ENCODE peak calls at places on chromosomes 13 and 19, in ten cellular contexts. F is uterus, K is ascending aorta, D is left ventricle myocardium inferior, U is lung, B is neural progenitor cell, L is astrocyte, W is MM.1S, A is psoas muscle, Q is cardiac muscle cell. N is an unnamed sample.

GRCh38 chr19:13794388-13794751 is 873 bp upstream of the ZSWIM4 start:
- DNase-seq in D (peak; percentile 83), F (peak; percentile 88), K (peak; percentile 54), A (peak; percentile 89), Q (no peak), B (no peak), L (peak; percentile 97), W (no peak), U (peak; percentile 61), N (peak; percentile 90)

GRCh38 chr13:79423801-79424642 is 18.0 kb upstream of the RBM26 start:
- DNase-seq in F (no peak), D (no peak), W (peak; percentile 51), A (no peak), K (no peak), L (peak; percentile 34), Q (peak; percentile 56), U (no peak), B (peak; percentile 34), N (no peak)

GRCh38 chr13:46605824-46606554 is 53.0 kb downstream of the LRCH1 start:
- DNase-seq in W (no peak), Q (no peak), U (no peak), L (no peak), A (no peak), K (no peak), B (no peak), D (no peak), F (no peak), N (no peak)

GRCh38 chr13:80030491-80030890 is 310.4 kb downstream of the SPRY2 start:
- DNase-seq in W (no peak), K (no peak), A (no peak), F (no peak), L (no peak), U (peak; percentile 49), Q (no peak), B (peak; percentile 16), D (no peak), N (peak; percentile 20)

GRCh38 chr13:26628706-26629105 is 71.2 kb downstream of the WASF3 start:
- DNase-seq in U (no peak), A (no peak), F (no peak), B (peak; percentile 41), Q (peak; percentile 23), W (no peak), K (no peak), D (no peak), L (peak; percentile 10), N (no peak)

GRCh38 chr19:13036366-13036976 is 41.2 kb downstream of the NFIX start:
- DNase-seq in K (no peak), B (no peak), F (no peak), U (peak; percentile 67), A (peak; percentile 87), Q (no peak), W (peak; percentile 76), L (peak; percentile 80), D (no peak), N (peak; percentile 66)

GRCh38 chr13:89740994-89741678 is 1606.4 kb upstream of the MIR17HG start:
- DNase-seq in F (no peak), A (no peak), Q (no peak), B (no peak), K (no peak), U (no peak), W (no peak), D (no peak), L (no peak), N (peak; percentile 6)

GRCh38 chr19:35216833-35217707 is 11.5 kb downstream of the FAM187B start:
- DNase-seq in W (peak; percentile 84), D (no peak), U (no peak), A (no peak), B (no peak), L (no peak), F (no peak), K (no peak), Q (no peak), N (peak; percentile 44)

GRCh38 chr19:55265173-55265572 is 6.4 kb upstream of the PPP6R1 start:
- DNase-seq in L (no peak), A (no peak), F (no peak), K (no peak), U (no peak), Q (no peak), W (no peak), B (no peak), D (no peak), N (no peak)

GRCh38 chr19:55261671-55262126 is 2.9 kb upstream of the PPP6R1 start:
- DNase-seq in A (no peak), Q (no peak), W (no peak), B (no peak), D (no peak), L (no peak), U (no peak), F (no peak), K (no peak), N (no peak)

GRCh38 chr19:55264531-55264930 is 5.7 kb upstream of the PPP6R1 start:
- DNase-seq in B (no peak), K (no peak), A (no peak), Q (no peak), W (no peak), D (no peak), F (no peak), L (no peak), U (no peak), N (no peak)

GRCh38 chr19:55259540-55260210 is 858 bp upstream of the PPP6R1 start:
- DNase-seq in L (no peak), K (no peak), A (peak; percentile 68), F (no peak), U (no peak), B (no peak), Q (no peak), W (no peak), D (no peak), N (no peak)

DNA sequence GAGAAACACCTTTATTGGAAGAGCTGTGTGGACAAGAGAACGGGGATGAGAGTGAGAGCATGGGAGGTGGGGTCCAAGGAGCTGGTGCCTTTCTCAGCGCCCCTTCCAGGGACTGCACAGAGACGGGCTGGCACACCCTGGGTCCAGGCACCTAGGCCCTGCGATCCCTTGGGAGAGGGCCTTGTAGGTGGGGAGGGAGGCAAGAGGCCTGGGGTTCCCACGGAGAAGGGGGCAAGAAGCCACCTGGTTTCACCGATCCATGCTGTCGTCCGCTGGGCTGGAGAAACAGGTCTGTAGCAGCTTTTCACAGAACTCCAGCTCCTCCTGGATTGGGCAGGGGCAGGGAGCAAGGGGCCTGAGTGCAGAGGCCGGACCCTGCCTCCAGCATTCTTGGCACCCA is 3.5 kb upstream of the PPP6R1 start:
- DNase-seq in L (no peak), Q (no peak), D (no peak), U (no peak), A (no peak), F (no peak), W (no peak), B (no peak), K (no peak), N (no peak)
- H3K27ac ChIP-seq in L (no peak overlapping the region), Q (no peak overlapping the region), D (no peak overlapping the region), U (no peak overlapping the region), A (no peak overlapping the region), F (no peak overlapping the region), W (no peak overlapping the region), B (no peak overlapping the region), K (no peak overlapping the region), N (no peak overlapping the region)

GRCh38 chr19:22332924-22333323 is 46.7 kb downstream of the ZNF729 start:
- DNase-seq in B (no peak), K (no peak), Q (no peak), U (no peak), F (no peak), A (no peak), L (no peak), W (no peak), D (no peak), N (no peak)

GRCh38 chr19:22326219-22326618 is 40.0 kb downstream of the ZNF729 start:
- DNase-seq in U (no peak), W (no peak), Q (no peak), D (no peak), B (no peak), A (no peak), K (no peak), F (no peak), L (no peak), N (no peak)

GRCh38 chr19:22331521-22331920 is 45.3 kb downstream of the ZNF729 start:
- DNase-seq in U (no peak), A (no peak), D (no peak), W (no peak), L (no peak), K (no peak), Q (no peak), F (no peak), B (no peak), N (no peak)

DNA sequence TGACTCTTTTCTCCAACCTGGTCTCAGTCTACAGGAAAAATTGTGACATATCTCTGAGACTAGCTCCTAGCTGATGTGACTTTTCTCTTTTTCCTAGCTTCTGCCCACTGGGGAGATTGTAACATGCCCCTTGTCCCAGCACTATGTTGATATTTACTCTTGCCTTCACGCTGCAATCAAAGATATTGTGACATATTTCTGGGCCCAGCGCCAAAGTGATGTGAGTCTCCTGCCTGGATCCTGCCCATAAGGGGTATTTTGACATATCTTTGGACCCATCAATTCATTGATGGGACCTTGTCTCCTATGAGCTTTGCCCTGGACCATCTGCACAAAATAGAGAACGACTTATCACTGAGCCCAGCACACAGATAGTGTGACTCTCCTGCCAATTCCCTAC is 41.1 kb downstream of the ZNF729 start:
- DNase-seq in D (no peak), A (no peak), L (no peak), W (no peak), F (no peak), U (no peak), B (no peak), K (no peak), Q (no peak), N (no peak)
- H3K4me1 ChIP-seq in D (no peaks in the 10 kb centered on the region), A (no peaks in the 10 kb centered on the region), L (no peaks in the 10 kb centered on the region), W (no peaks in the 10 kb centered on the region), F (no peaks in the 10 kb centered on the region), U (no peaks in the 10 kb centered on the region), B (no peaks in the 10 kb centered on the region), K (no peaks in the 10 kb centered on the region), Q (no peaks in the 10 kb centered on the region), N (no peaks in the 10 kb centered on the region)

DNA sequence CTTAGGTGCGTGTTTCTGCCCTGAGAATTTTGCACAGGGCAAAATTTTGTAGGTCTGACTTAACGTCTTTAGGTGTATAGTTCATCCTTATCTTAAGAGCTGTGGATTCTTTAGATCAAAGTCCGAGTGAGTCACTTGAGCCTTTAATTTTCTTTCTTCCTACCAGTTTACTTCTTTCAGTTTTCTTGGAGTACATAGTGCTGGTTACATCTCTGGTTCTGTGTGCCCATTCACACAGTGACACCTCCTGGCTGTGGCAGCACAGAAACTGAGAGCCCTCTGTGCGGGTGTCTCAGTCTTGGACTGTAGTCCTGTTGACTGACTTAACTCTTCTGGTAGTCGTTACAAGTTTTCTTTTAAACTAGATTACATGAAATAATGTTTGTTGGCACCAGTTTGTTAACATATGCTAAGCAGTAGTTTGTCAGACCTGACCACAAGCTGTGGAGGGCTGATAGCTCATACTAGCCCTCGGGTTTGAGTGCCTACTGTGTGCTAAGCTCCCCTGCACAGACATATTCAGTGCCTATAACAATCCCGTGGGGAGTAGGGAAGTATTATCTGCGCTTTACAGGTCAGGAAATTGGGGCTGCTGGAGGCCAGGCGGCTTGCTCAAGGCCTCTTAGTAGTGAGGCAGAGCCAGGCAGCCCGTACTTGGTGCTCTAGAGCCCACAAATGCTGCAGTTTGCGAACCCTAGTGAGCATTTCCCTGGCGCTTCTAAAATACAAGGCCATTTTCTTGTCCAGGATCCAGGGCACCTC is 1.6 kb downstream of the GATAD2A start:
- DNase-seq in F (no peak), W (peak; percentile 79), K (no peak), L (peak; percentile 43), B (peak; percentile 28), A (peak; percentile 65), D (no peak), Q (no peak), U (peak; percentile 55), N (peak; percentile 43)
- H3K4me3 ChIP-seq in F (peak overlapping the region; percentile 84), W (peak overlapping the region; percentile 82), K (peak overlapping the region; percentile 99), L (peak overlapping the region; percentile 80), B (peak overlapping the region; percentile 93), A (peak overlapping the region; percentile 96), D (peak overlapping the region; percentile 95), Q (peak overlapping the region; percentile 92), U (peak overlapping the region; percentile 82), N (no peak overlapping the region)

DNA sequence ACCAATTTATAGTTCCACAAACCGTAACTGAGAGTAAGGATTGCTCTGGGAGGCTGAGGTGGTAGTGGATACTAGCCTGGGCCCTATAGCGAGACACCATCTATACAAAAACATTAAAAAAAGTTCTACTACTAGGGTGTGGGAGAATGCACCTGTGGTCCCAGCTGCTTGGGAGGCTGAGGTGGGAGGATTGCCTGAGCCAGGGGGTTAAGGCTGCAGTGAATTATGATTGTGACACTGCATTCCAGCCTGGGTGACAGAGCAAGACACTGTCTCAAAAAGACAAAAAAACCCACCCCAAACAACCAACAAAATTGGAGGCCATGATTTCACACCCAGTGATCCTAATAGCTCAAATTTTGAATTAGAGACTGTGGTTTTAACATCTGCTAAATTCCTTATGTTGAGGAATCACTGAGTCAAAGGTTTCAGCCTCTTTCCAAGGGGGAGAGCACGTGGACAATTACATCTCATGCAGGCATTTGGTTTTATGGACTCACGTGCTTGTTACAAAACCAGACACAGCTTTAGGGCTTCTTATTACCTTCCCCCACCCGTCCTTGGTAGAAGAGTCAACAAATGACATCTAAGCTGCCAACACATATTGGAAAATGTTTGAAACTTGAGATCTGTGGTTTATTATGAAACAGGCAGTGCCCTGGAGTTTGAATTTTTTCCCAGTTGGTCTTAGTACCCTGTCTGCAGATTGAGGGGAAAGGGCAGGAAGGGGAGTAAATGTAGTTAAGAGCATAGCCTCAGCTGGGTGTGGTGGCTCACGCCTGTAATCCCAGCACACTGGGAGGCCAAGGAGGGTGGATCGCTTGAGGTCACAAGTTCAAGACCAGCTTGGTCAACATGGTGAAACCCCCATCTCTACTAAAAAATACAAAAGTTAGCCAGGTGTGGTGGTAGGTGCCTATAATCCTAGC is 18.5 kb downstream of the CYP2A6 start:
- DNase-seq in B (no peak), K (no peak), F (no peak), D (no peak), U (no peak), W (no peak), Q (no peak), A (no peak), L (peak; percentile 75), N (peak; percentile 59)
- H3K27ac ChIP-seq in B (no peak overlapping the region), K (no peak overlapping the region), F (peak overlapping the region; percentile 75), D (no peak overlapping the region), U (no peak overlapping the region), W (no peak overlapping the region), Q (no peak overlapping the region), A (no peak overlapping the region), L (no peak overlapping the region), N (peak overlapping the region; percentile 84)